ENCODE peak calls at places on chromosomes 16 and 17, in eight cellular contexts. One of them, this sample, is unnamed.
A peak's percentile ranks its signal among the peaks of the same experiment; 100 is the strongest.

GRCh38 chr17:50198026-50198669 is 3.3 kb downstream of the COL1A1 start:
- DNase-seq in glutamatergic neuron: peak; percentile 79
- DNase-seq in progenitor cell of endocrine pancreas: no peak
- DNase-seq in left ventricle myocardium inferior: no peak
- DNase-seq in CD4-positive, alpha-beta T cell: peak; percentile 45
- DNase-seq in H9: no peak
- DNase-seq in RWPE1: peak; percentile 58
- DNase-seq in lower leg skin: peak; percentile 70
- DNase-seq in this sample: peak; percentile 48

GRCh38 chr16:14050297-14051027 is 20.7 kb upstream of the MRTFB start:
- DNase-seq in glutamatergic neuron: no peak
- DNase-seq in progenitor cell of endocrine pancreas: peak; percentile 19
- DNase-seq in left ventricle myocardium inferior: no peak
- DNase-seq in CD4-positive, alpha-beta T cell: no peak
- DNase-seq in H9: peak; percentile 88
- DNase-seq in RWPE1: peak; percentile 12
- DNase-seq in lower leg skin: no peak
- DNase-seq in this sample: peak; percentile 49

GRCh38 chr17:2090804-2091534 is 36.1 kb downstream of the HIC1 start:
- DNase-seq in glutamatergic neuron: no peak
- DNase-seq in progenitor cell of endocrine pancreas: no peak
- DNase-seq in left ventricle myocardium inferior: peak; percentile 64
- DNase-seq in CD4-positive, alpha-beta T cell: no peak
- DNase-seq in H9: peak; percentile 81
- DNase-seq in RWPE1: peak; percentile 71
- DNase-seq in lower leg skin: peak; percentile 68
- DNase-seq in this sample: peak; percentile 91

GRCh38 chr17:9402590-9403199 is 172.9 kb downstream of the STX8 start:
- DNase-seq in glutamatergic neuron: peak; percentile 63
- DNase-seq in progenitor cell of endocrine pancreas: no peak
- DNase-seq in left ventricle myocardium inferior: no peak
- DNase-seq in CD4-positive, alpha-beta T cell: peak; percentile 3
- DNase-seq in H9: peak; percentile 67
- DNase-seq in RWPE1: no peak
- DNase-seq in lower leg skin: no peak
- DNase-seq in this sample: no peak

GRCh38 chr16:70572926-70573270 is 49.3 kb downstream of the SF3B3 start:
- DNase-seq in glutamatergic neuron: no peak
- DNase-seq in progenitor cell of endocrine pancreas: no peak
- DNase-seq in left ventricle myocardium inferior: no peak
- DNase-seq in CD4-positive, alpha-beta T cell: no peak
- DNase-seq in H9: no peak
- DNase-seq in RWPE1: no peak
- DNase-seq in lower leg skin: no peak
- DNase-seq in this sample: no peak

GRCh38 chr16:85286970-85287814 is 174.9 kb upstream of the CIBAR2 start:
- DNase-seq in glutamatergic neuron: peak; percentile 92
- DNase-seq in progenitor cell of endocrine pancreas: no peak
- DNase-seq in left ventricle myocardium inferior: peak; percentile 52
- DNase-seq in CD4-positive, alpha-beta T cell: no peak
- DNase-seq in H9: no peak
- DNase-seq in RWPE1: no peak
- DNase-seq in lower leg skin: peak; percentile 48
- DNase-seq in this sample: peak; percentile 63

GRCh38 chr16:72990003-72990521 is 57.9 kb downstream of the ZFHX3 start:
- DNase-seq in glutamatergic neuron: no peak
- DNase-seq in progenitor cell of endocrine pancreas: no peak
- DNase-seq in left ventricle myocardium inferior: peak; percentile 71
- DNase-seq in CD4-positive, alpha-beta T cell: no peak
- DNase-seq in H9: no peak
- DNase-seq in RWPE1: peak; percentile 80
- DNase-seq in lower leg skin: peak; percentile 92
- DNase-seq in this sample: peak; percentile 88

GRCh38 chr17:6259899-6260298 is 175.0 kb downstream of the AIPL1 start:
- DNase-seq in glutamatergic neuron: no peak
- DNase-seq in progenitor cell of endocrine pancreas: no peak
- DNase-seq in left ventricle myocardium inferior: no peak
- DNase-seq in CD4-positive, alpha-beta T cell: no peak
- DNase-seq in H9: peak; percentile 65
- DNase-seq in RWPE1: no peak
- DNase-seq in lower leg skin: no peak
- DNase-seq in this sample: no peak

GRCh38 chr16:30352488-30353401 is 2.4 kb downstream of the CD2BP2 start:
- DNase-seq in glutamatergic neuron: no peak
- DNase-seq in progenitor cell of endocrine pancreas: no peak
- DNase-seq in left ventricle myocardium inferior: no peak
- DNase-seq in CD4-positive, alpha-beta T cell: no peak
- DNase-seq in H9: no peak
- DNase-seq in RWPE1: no peak
- DNase-seq in lower leg skin: no peak
- DNase-seq in this sample: no peak

GRCh38 chr16:64153718-64154117 is 968.1 kb downstream of the CDH11 start:
- DNase-seq in glutamatergic neuron: no peak
- DNase-seq in progenitor cell of endocrine pancreas: no peak
- DNase-seq in left ventricle myocardium inferior: no peak
- DNase-seq in CD4-positive, alpha-beta T cell: no peak
- DNase-seq in H9: no peak
- DNase-seq in RWPE1: no peak
- DNase-seq in lower leg skin: no peak
- DNase-seq in this sample: no peak

GRCh38 chr17:48374650-48375230 is 55.3 kb downstream of the SKAP1 start:
- DNase-seq in glutamatergic neuron: peak; percentile 29
- DNase-seq in progenitor cell of endocrine pancreas: no peak
- DNase-seq in left ventricle myocardium inferior: no peak
- DNase-seq in CD4-positive, alpha-beta T cell: no peak
- DNase-seq in H9: peak; percentile 74
- DNase-seq in RWPE1: peak; percentile 16
- DNase-seq in lower leg skin: no peak
- DNase-seq in this sample: no peak

GRCh38 chr16:1991588-1992474 is 2.1 kb downstream of the SYNGR3 start:
- DNase-seq in glutamatergic neuron: peak; percentile 95
- DNase-seq in progenitor cell of endocrine pancreas: peak; percentile 57
- DNase-seq in left ventricle myocardium inferior: peak; percentile 95
- DNase-seq in CD4-positive, alpha-beta T cell: peak; percentile 97
- DNase-seq in H9: peak; percentile 97
- DNase-seq in RWPE1: peak; percentile 90
- DNase-seq in lower leg skin: peak; percentile 92
- DNase-seq in this sample: peak; percentile 81

GRCh38 chr17:50146230-50146926 is 4.1 kb downstream of the PPP1R9B start:
- DNase-seq in glutamatergic neuron: no peak
- DNase-seq in progenitor cell of endocrine pancreas: no peak
- DNase-seq in left ventricle myocardium inferior: no peak
- DNase-seq in CD4-positive, alpha-beta T cell: no peak
- DNase-seq in H9: no peak
- DNase-seq in RWPE1: no peak
- DNase-seq in lower leg skin: no peak
- DNase-seq in this sample: no peak

GRCh38 chr16:69223882-69224281 is 36.9 kb downstream of the SNTB2 start:
- DNase-seq in glutamatergic neuron: no peak
- DNase-seq in progenitor cell of endocrine pancreas: no peak
- DNase-seq in left ventricle myocardium inferior: no peak
- DNase-seq in CD4-positive, alpha-beta T cell: no peak
- DNase-seq in H9: no peak
- DNase-seq in RWPE1: no peak
- DNase-seq in lower leg skin: no peak
- DNase-seq in this sample: peak; percentile 62

GRCh38 chr17:2718150-2718938 is 6.8 kb upstream of the CLUH start:
- DNase-seq in glutamatergic neuron: no peak
- DNase-seq in progenitor cell of endocrine pancreas: no peak
- DNase-seq in left ventricle myocardium inferior: no peak
- DNase-seq in CD4-positive, alpha-beta T cell: no peak
- DNase-seq in H9: no peak
- DNase-seq in RWPE1: no peak
- DNase-seq in lower leg skin: no peak
- DNase-seq in this sample: peak; percentile 14

GRCh38 chr16:14202697-14203096 is 131.6 kb downstream of the MRTFB start:
- DNase-seq in glutamatergic neuron: no peak
- DNase-seq in progenitor cell of endocrine pancreas: no peak
- DNase-seq in left ventricle myocardium inferior: no peak
- DNase-seq in CD4-positive, alpha-beta T cell: no peak
- DNase-seq in H9: no peak
- DNase-seq in RWPE1: no peak
- DNase-seq in lower leg skin: no peak
- DNase-seq in this sample: peak; percentile 27

GRCh38 chr17:3827124-3827773 is 18.8 kb downstream of the NCBP3 start:
- DNase-seq in glutamatergic neuron: peak; percentile 68
- DNase-seq in progenitor cell of endocrine pancreas: peak; percentile 32
- DNase-seq in left ventricle myocardium inferior: no peak
- DNase-seq in CD4-positive, alpha-beta T cell: peak; percentile 52
- DNase-seq in H9: peak; percentile 75
- DNase-seq in RWPE1: peak; percentile 42
- DNase-seq in lower leg skin: peak; percentile 45
- DNase-seq in this sample: peak; percentile 80

GRCh38 chr17:40503154-40503553 is 1.7 kb upstream of the TNS4 start:
- DNase-seq in glutamatergic neuron: no peak
- DNase-seq in progenitor cell of endocrine pancreas: no peak
- DNase-seq in left ventricle myocardium inferior: no peak
- DNase-seq in CD4-positive, alpha-beta T cell: no peak
- DNase-seq in H9: no peak
- DNase-seq in RWPE1: no peak
- DNase-seq in lower leg skin: no peak
- DNase-seq in this sample: no peak

GRCh38 chr16:87880117-87880696 is 10.9 kb upstream of the SLC7A5 start:
- DNase-seq in glutamatergic neuron: no peak
- DNase-seq in progenitor cell of endocrine pancreas: no peak
- DNase-seq in left ventricle myocardium inferior: no peak
- DNase-seq in CD4-positive, alpha-beta T cell: no peak
- DNase-seq in H9: no peak
- DNase-seq in RWPE1: no peak
- DNase-seq in lower leg skin: no peak
- DNase-seq in this sample: no peak

GRCh38 chr16:87877942-87878507 is 8.7 kb upstream of the SLC7A5 start:
- DNase-seq in glutamatergic neuron: no peak
- DNase-seq in progenitor cell of endocrine pancreas: no peak
- DNase-seq in left ventricle myocardium inferior: no peak
- DNase-seq in CD4-positive, alpha-beta T cell: no peak
- DNase-seq in H9: no peak
- DNase-seq in RWPE1: no peak
- DNase-seq in lower leg skin: no peak
- DNase-seq in this sample: no peak

GRCh38 chr16:87878704-87879103 is 9.4 kb upstream of the SLC7A5 start:
- DNase-seq in glutamatergic neuron: no peak
- DNase-seq in progenitor cell of endocrine pancreas: no peak
- DNase-seq in left ventricle myocardium inferior: no peak
- DNase-seq in CD4-positive, alpha-beta T cell: no peak
- DNase-seq in H9: no peak
- DNase-seq in RWPE1: no peak
- DNase-seq in lower leg skin: no peak
- DNase-seq in this sample: no peak

GRCh38 chr16:87874639-87875472 is 5.5 kb upstream of the SLC7A5 start:
- DNase-seq in glutamatergic neuron: no peak
- DNase-seq in progenitor cell of endocrine pancreas: no peak
- DNase-seq in left ventricle myocardium inferior: no peak
- DNase-seq in CD4-positive, alpha-beta T cell: no peak
- DNase-seq in H9: peak; percentile 75
- DNase-seq in RWPE1: no peak
- DNase-seq in lower leg skin: no peak
- DNase-seq in this sample: no peak
- TF ChIP-seq CTCF in glutamatergic neuron: no peak
- TF ChIP-seq CTCF in progenitor cell of endocrine pancreas: no peak
- TF ChIP-seq CTCF in left ventricle myocardium inferior: no peak
- TF ChIP-seq CTCF in CD4-positive, alpha-beta T cell: no peak
- TF ChIP-seq CTCF in H9: no peak
- TF ChIP-seq CTCF in RWPE1: no peak
- TF ChIP-seq CTCF in lower leg skin: no peak
- TF ChIP-seq CTCF in this sample: no peak

GRCh38 chr17:45948881-45949624 is 50.0 kb upstream of the STH start:
- DNase-seq in glutamatergic neuron: peak; percentile 84
- DNase-seq in progenitor cell of endocrine pancreas: peak; percentile 62
- DNase-seq in left ventricle myocardium inferior: peak; percentile 78
- DNase-seq in CD4-positive, alpha-beta T cell: peak; percentile 34
- DNase-seq in H9: peak; percentile 88
- DNase-seq in RWPE1: peak; percentile 74
- DNase-seq in lower leg skin: peak; percentile 51
- DNase-seq in this sample: peak; percentile 61
- TF ChIP-seq CTCF in glutamatergic neuron: peak; percentile 53
- TF ChIP-seq CTCF in progenitor cell of endocrine pancreas: peak; percentile 78
- TF ChIP-seq CTCF in left ventricle myocardium inferior: peak; percentile 87
- TF ChIP-seq CTCF in CD4-positive, alpha-beta T cell: peak; percentile 83
- TF ChIP-seq CTCF in H9: peak; percentile 84
- TF ChIP-seq CTCF in RWPE1: peak; percentile 87
- TF ChIP-seq CTCF in lower leg skin: no peak
- TF ChIP-seq CTCF in this sample: peak; percentile 59

DNA sequence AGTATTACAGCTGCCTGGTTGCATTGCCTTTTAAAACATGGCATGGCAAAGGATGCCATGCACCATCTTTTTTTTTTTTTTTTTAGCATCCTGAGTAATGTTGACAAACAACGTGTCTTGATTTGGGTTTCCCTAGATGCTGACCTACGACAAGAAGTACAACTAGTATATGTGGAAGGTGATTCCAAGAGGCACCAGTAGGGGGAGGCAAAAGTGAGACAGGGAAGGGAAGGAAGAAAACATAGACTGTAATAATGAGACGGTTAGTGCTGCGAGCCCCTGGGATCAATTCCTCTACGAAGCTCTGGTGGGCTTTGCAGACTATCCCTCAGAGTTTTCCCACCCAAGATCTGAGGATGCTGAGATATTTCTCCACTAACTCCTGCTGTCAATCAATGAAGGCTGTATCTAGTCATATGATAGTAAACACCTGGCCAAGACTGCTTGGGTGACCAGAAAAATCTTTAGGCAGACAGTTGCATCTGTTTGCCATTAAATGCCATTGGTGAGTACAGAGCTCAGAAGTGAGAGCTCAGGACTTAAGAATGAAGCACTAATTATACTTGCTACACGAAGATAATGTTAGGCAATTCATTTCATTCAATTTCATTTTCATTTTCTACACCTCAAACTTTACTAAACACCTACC is 458.6 kb upstream of the GOT2 start:
- DNase-seq in glutamatergic neuron: peak; percentile 68
- DNase-seq in progenitor cell of endocrine pancreas: no peak
- DNase-seq in left ventricle myocardium inferior: no peak
- DNase-seq in CD4-positive, alpha-beta T cell: no peak
- DNase-seq in H9: peak; percentile 68
- DNase-seq in RWPE1: no peak
- DNase-seq in lower leg skin: no peak
- DNase-seq in this sample: peak; percentile 19
- TF ChIP-seq CTCF in glutamatergic neuron: peak; percentile 73
- TF ChIP-seq CTCF in progenitor cell of endocrine pancreas: peak; percentile 53
- TF ChIP-seq CTCF in left ventricle myocardium inferior: peak; percentile 57
- TF ChIP-seq CTCF in CD4-positive, alpha-beta T cell: no peak
- TF ChIP-seq CTCF in H9: peak; percentile 76
- TF ChIP-seq CTCF in RWPE1: no peak
- TF ChIP-seq CTCF in lower leg skin: no peak
- TF ChIP-seq CTCF in this sample: peak; percentile 40

DNA sequence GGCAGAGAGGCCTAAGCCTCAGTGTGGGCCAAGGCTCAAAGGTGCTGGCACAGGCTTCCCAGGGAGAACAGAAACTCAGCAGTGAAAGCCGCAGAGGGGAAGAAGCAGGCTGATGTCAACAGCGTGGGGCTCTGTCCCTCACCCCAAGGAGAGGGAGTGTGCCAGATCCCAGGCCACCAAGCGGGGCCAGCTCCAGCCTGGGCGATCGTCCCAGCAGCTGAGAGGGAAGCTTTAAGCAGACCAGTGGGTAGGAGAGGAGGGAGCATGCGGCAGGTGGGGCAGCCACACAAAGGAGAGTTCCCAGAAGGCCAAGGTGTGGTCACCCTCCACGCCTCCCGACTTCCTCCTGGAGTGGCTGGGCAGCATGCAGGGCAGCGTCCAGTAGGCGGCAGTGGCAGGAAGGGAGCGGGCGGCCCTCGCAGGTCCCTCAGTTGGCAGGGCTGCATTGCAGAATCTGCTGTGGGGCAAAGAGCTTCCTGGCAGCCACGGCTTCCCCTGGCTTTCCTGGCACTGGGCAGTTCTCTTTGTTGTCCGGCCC is 6.0 kb downstream of the SYNGR2 start:
- DNase-seq in glutamatergic neuron: no peak
- DNase-seq in progenitor cell of endocrine pancreas: no peak
- DNase-seq in left ventricle myocardium inferior: peak; percentile 85
- DNase-seq in CD4-positive, alpha-beta T cell: no peak
- DNase-seq in H9: no peak
- DNase-seq in RWPE1: no peak
- DNase-seq in lower leg skin: peak; percentile 73
- DNase-seq in this sample: no peak
- TF ChIP-seq CTCF in glutamatergic neuron: no peak
- TF ChIP-seq CTCF in progenitor cell of endocrine pancreas: no peak
- TF ChIP-seq CTCF in left ventricle myocardium inferior: peak; percentile 77
- TF ChIP-seq CTCF in CD4-positive, alpha-beta T cell: no peak
- TF ChIP-seq CTCF in H9: no peak
- TF ChIP-seq CTCF in RWPE1: no peak
- TF ChIP-seq CTCF in lower leg skin: no peak
- TF ChIP-seq CTCF in this sample: no peak